ENCODE peak calls at places on chromosomes 5 and 9, in six cellular contexts. A is PC-3, E is transverse colon, V is mucosa of descending colon, J is uterus, F is ovary. H is an unnamed sample.

GRCh38 chr9:1083325-1083913 is 33.3 kb downstream of the DMRT2 start:
- DNase-seq in F (no peak), A (peak; percentile 26), E (peak; percentile 26), J (no peak), V (no peak), H (peak; percentile 21)

GRCh38 chr5:124910354-124911016 is 164.0 kb upstream of the ZNF608 start:
- DNase-seq in V (no peak), A (no peak), E (no peak), J (no peak), F (no peak), H (no peak)

GRCh38 chr5:9395736-9396135 is 150.1 kb downstream of the SEMA5A start:
- DNase-seq in J (no peak), A (no peak), E (no peak), V (no peak), F (no peak), H (no peak)

GRCh38 chr9:131442351-131442750 is 48.5 kb downstream of the PRRC2B start:
- DNase-seq in F (no peak), J (no peak), A (no peak), V (no peak), E (peak; percentile 41), H (no peak)

GRCh38 chr5:159878988-159879471 is 37.3 kb upstream of the ADRA1B start:
- DNase-seq in E (peak; percentile 56), V (peak; percentile 65), J (peak; percentile 78), A (no peak), F (peak; percentile 63), H (peak; percentile 72)

GRCh38 chr5:132807163-132807838 is 5.8 kb upstream of the SOWAHA start:
- DNase-seq in V (peak; percentile 90), F (no peak), J (no peak), A (no peak), E (peak; percentile 92), H (no peak)

GRCh38 chr5:77852514-77853352 is 76.6 kb upstream of the TBCA start:
- DNase-seq in V (peak; percentile 54), J (no peak), A (no peak), F (peak; percentile 62), E (peak; percentile 39), H (peak; percentile 55)

GRCh38 chr9:5510360-5510931 is at the start of gene PDCD1LG2:
- DNase-seq in V (no peak), J (no peak), A (peak; percentile 69), F (no peak), E (no peak), H (no peak)

GRCh38 chr5:79091064-79091463 is 20.5 kb upstream of the BHMT start:
- DNase-seq in J (no peak), F (no peak), E (no peak), A (no peak), V (no peak), H (no peak)

GRCh38 chr5:62956597-62956996 is 378.0 kb downstream of the LRRC70 start:
- DNase-seq in A (no peak), J (no peak), E (no peak), F (no peak), V (no peak), H (no peak)

GRCh38 chr9:71819115-71819739 is 50.9 kb upstream of the CEMIP2 start:
- DNase-seq in E (peak; percentile 32), V (no peak), J (peak; percentile 31), A (peak; percentile 51), F (peak; percentile 24), H (no peak)

GRCh38 chr5:17258429-17258828 is 41.0 kb downstream of the BASP1 start:
- DNase-seq in F (no peak), J (no peak), A (peak; percentile 98), V (no peak), E (no peak), H (no peak)

GRCh38 chr9:12544700-12545099 is 148.5 kb upstream of the TYRP1 start:
- DNase-seq in J (no peak), V (no peak), E (no peak), F (no peak), A (no peak), H (no peak)

GRCh38 chr9:18658764-18659705 is 185.1 kb downstream of the ADAMTSL1 start:
- DNase-seq in F (no peak), E (no peak), V (no peak), J (no peak), A (peak; percentile 78), H (no peak)

GRCh38 chr9:135516132-135516860 is 4.9 kb upstream of the LCN1 start:
- DNase-seq in E (no peak), J (no peak), V (no peak), A (peak; percentile 13), F (no peak), H (no peak)

GRCh38 chr9:114799441-114799840 is 6.4 kb downstream of the TNFSF15 start:
- DNase-seq in A (no peak), V (no peak), F (no peak), E (no peak), J (no peak), H (no peak)

GRCh38 chr9:71769175-71770165 is 1.2 kb upstream of the CEMIP2 start:
- DNase-seq in E (peak; percentile 86), J (peak; percentile 63), A (peak; percentile 83), F (peak; percentile 61), V (peak; percentile 94), H (peak; percentile 86)

GRCh38 chr5:175847503-175847902 is 23.9 kb upstream of the CPLX2 start:
- DNase-seq in F (no peak), E (no peak), A (no peak), V (no peak), J (no peak), H (no peak)

GRCh38 chr5:98540056-98540455 is 233.4 kb upstream of the RGMB start:
- DNase-seq in J (no peak), F (no peak), A (no peak), V (no peak), E (no peak), H (no peak)

GRCh38 chr5:176628406-176629228 is 1.7 kb downstream of the SNCB start:
- DNase-seq in J (no peak), A (peak; percentile 37), V (no peak), F (no peak), E (no peak), H (no peak)

GRCh38 chr9:34546834-34547827 is 24.3 kb upstream of the ENHO start:
- DNase-seq in V (no peak), A (peak; percentile 74), J (peak; percentile 33), F (no peak), E (peak; percentile 64), H (peak; percentile 46)

GRCh38 chr9:101365181-101365580 is 19.6 kb downstream of the BAAT start:
- DNase-seq in A (no peak), F (no peak), V (no peak), J (no peak), E (no peak), H (no peak)

GRCh38 chr9:76725181-76725580 is 39.1 kb upstream of the PCA3 start:
- DNase-seq in V (no peak), E (no peak), F (no peak), J (no peak), A (no peak), H (no peak)

GRCh38 chr9:132993511-132993939 is 15.0 kb downstream of the GFI1B start:
- DNase-seq in A (no peak), V (no peak), F (no peak), J (no peak), E (no peak), H (no peak)

GRCh38 chr5:35061216-35061615 is 13.5 kb upstream of the AGXT2 start:
- DNase-seq in F (no peak), V (no peak), J (no peak), A (no peak), E (no peak), H (no peak)

GRCh38 chr9:113599647-113600476 is 136.3 kb downstream of the RGS3 start:
- DNase-seq in E (no peak), F (no peak), J (no peak), V (no peak), A (no peak), H (no peak)

GRCh38 chr5:140801494-140801841 is 611 bp downstream of the PCDHA3 start:
- DNase-seq in J (no peak), F (no peak), A (no peak), V (no peak), E (no peak), H (no peak)
- TF ChIP-seq CTCF in J (no peak), F (no peak), A (no peak), V (no peak), E (no peak), H (peak; percentile 41)

DNA sequence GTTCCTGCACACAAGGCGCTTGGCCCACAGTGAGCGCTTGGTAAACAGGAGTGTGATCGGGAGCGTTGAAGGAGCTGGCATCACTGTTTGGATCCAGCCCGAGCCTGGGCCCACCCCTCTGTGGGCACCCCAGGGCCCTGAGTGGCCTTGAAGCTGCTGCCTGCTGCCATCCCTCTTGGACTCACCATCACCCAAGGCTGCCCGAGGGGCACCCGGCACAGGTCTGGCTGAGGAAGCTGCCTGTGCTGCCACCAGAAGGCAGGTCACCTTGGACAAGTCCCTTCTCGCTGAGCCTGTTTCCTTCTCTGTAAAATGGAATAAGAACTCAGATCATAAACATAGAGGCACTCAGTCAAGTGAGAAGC is 53.6 kb downstream of the LRSAM1 start:
- DNase-seq in E (no peak), V (no peak), A (no peak), F (no peak), J (no peak), H (no peak)
- H3K36me3 ChIP-seq in E (no peaks in the 10 kb centered on the region), V (no peaks in the 10 kb centered on the region), A (peaks cover 5% of the 10 kb centered on the region), F (no peaks in the 10 kb centered on the region), J (no peaks in the 10 kb centered on the region), H (peaks cover 69% of the 10 kb centered on the region)

DNA sequence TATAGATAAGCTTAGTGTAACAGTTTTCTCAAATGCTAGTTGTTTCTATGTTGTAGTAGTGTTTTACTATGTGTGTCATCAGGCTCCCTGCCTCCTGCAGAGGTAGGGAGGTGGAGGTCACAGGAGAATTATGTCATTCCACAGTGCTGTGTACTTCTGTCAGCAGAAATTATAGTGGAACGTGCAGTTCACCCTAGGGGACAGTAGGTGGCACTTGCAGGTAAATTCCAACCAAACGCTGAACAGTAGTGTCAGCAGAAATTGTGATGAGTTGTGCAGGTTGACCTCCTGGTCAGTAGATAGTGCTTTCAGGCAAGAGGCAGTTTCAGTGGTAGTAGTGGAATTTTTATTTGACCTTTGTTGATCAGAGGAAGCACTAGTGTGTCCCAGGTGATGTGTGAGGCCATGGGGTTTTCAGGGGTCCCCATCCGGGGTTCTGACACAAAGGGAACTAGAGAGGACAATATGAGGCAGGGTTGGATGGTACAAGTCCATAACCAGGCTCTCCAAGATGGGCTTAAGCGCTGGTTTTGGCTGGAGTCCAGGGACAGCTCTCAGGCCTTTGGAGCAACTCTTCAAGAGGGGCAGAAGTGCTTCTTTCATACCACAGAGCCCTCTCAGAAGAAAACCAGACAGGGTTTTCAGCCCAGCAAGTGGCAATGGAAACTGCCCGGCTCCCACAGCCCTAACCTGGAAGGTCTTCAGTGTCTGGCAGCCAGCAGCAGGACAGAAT is 402.9 kb downstream of the CYLC2 start:
- DNase-seq in A (peak; percentile 45), J (no peak), V (no peak), F (no peak), E (peak; percentile 25), H (no peak)
- TF ChIP-seq CTCF in A (peak; percentile 57), J (no peak), V (peak; percentile 28), F (no peak), E (peak; percentile 39), H (peak; percentile 67)

DNA sequence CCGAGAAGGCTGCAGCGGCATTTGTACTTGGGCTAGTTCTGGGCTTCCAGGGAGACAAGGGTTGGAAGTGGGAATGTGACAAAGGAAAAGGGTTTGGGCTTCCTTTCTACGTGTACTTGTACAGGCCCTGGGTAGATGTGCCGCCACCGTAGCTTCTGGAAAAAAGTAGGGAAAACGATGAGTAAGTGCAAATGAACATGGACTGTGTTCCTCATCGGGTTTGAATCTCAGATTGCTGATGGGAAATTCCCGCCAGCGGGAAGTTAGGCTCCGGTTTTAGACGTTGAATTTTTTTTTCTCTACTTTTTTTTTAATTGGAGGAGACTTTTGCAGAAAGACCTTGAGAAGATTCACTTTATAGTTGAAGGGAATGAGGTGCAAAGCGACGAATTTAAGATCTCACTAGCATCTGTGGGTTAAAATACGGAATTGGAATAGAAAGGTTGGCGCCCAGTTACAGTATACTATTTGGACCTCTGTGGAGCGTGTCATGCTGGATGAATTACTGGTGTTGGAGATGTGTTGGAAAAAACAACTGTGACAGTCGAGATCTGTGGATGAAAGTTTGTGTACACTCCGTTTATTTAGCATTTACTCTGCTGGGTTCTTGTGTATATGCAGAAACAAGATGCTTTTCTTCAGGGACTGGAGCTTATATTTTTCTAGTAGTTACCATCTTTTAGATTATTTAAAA is 1.3 kb downstream of the G3BP1 start:
- DNase-seq in E (no peak), V (no peak), A (peak; percentile 35), J (no peak), F (no peak), H (no peak)
- H3K36me3 ChIP-seq in E (no peaks in the 10 kb centered on the region), V (no peaks in the 10 kb centered on the region), A (peaks cover 19% of the 10 kb centered on the region), J (no peaks in the 10 kb centered on the region), F (no peaks in the 10 kb centered on the region), H (no peaks in the 10 kb centered on the region)

H was measured in left ventricle myocardium inferior.